ENCODE peak calls at places on chromosomes 3 and 15, in seven cellular contexts. T is COLO829, P is AG04449, K is EL, X is putamen, R is adrenal gland, U is Daoy. W is an unnamed sample.

GRCh38 chr15:82995076-82995475 is 9.1 kb downstream of the RAMAC start:
- DNase-seq in T (no peak), P (no peak), K (no peak), X (no peak), R (no peak), U (no peak), W (no peak)

GRCh38 chr3:49124203-49124602 is 3.6 kb upstream of the USP19 start:
- DNase-seq in T (no peak), P (no peak), K (no peak), X (no peak), R (no peak), U (no peak), W (no peak)

GRCh38 chr3:188821998-188822397 is 349.8 kb upstream of the TPRG1 start:
- DNase-seq in T (no peak), P (no peak), K (no peak), X (peak), R (no peak), U (no peak), W (no peak)

GRCh38 chr3:52794612-52795099 is at the start of gene ITIH3:
- DNase-seq in T (no peak), P (no peak), K (no peak), X (no peak), R (no peak), U (no peak), W (no peak)

GRCh38 chr3:29171583-29171990 is 109.3 kb upstream of the RBMS3 start:
- DNase-seq in T (peak), P (no peak), K (peak), X (no peak), R (no peak), U (no peak), W (no peak)

GRCh38 chr3:196207159-196207832 is 3.9 kb downstream of the ZDHHC19 start:
- DNase-seq in T (no peak), P (no peak), K (no peak), X (no peak), R (peak), U (no peak), W (no peak)

GRCh38 chr15:38603271-38603670 is 38.7 kb upstream of the RASGRP1 start:
- DNase-seq in T (no peak), P (no peak), K (no peak), X (no peak), R (no peak), U (no peak), W (no peak)

GRCh38 chr15:73909616-73910015 is 16.6 kb upstream of the LOXL1 start:
- DNase-seq in T (no peak), P (no peak), K (no peak), X (no peak), R (no peak), U (no peak), W (no peak)

GRCh38 chr15:73369073-73369694 is 426 bp upstream of the HCN4 start:
- DNase-seq in T (no peak), P (no peak), K (no peak), X (no peak), R (no peak), U (peak), W (no peak)

GRCh38 chr15:90496791-90497190 is 32.9 kb upstream of the CRTC3 start:
- DNase-seq in T (no peak), P (no peak), K (no peak), X (no peak), R (no peak), U (no peak), W (no peak)

GRCh38 chr3:63689285-63689684 is 36.8 kb downstream of the SNTN start:
- DNase-seq in T (no peak), P (no peak), K (no peak), X (no peak), R (no peak), U (no peak), W (no peak)

GRCh38 chr3:27728195-27729087 is 6.3 kb upstream of the EOMES start:
- DNase-seq in T (no peak), P (no peak), K (peak), X (no peak), R (no peak), U (peak), W (no peak)

GRCh38 chr3:8610961-8611360 is 33.6 kb downstream of the SSUH2 start:
- DNase-seq in T (no peak), P (no peak), K (no peak), X (no peak), R (no peak), U (no peak), W (no peak)

GRCh38 chr3:87359807-87360206 is 83.4 kb upstream of the POU1F1 start:
- DNase-seq in T (no peak), P (no peak), K (no peak), X (no peak), R (no peak), U (no peak), W (no peak)

GRCh38 chr3:14122301-14122700 is 2.4 kb downstream of the CHCHD4 start:
- DNase-seq in T (no peak), P (no peak), K (no peak), X (no peak), R (no peak), U (no peak), W (no peak)

GRCh38 chr3:34650131-34650530 is 851.7 kb downstream of the PDCD6IP start:
- DNase-seq in T (no peak), P (no peak), K (no peak), X (no peak), R (no peak), U (no peak), W (no peak)

GRCh38 chr15:84764585-84764984 is 16.2 kb downstream of the ZNF592 start:
- DNase-seq in T (no peak), P (no peak), K (no peak), X (no peak), R (no peak), U (no peak), W (no peak)

GRCh38 chr3:50267280-50267913 is 1.6 kb upstream of the SEMA3B start:
- DNase-seq in T (no peak), P (no peak), K (no peak), X (peak), R (no peak), U (no peak), W (no peak)

GRCh38 chr3:76405196-76405595 is 619.8 kb upstream of the ZNF717 start:
- DNase-seq in T (no peak), P (no peak), K (peak), X (no peak), R (no peak), U (no peak), W (no peak)

GRCh38 chr3:138426211-138426610 is 8.2 kb upstream of the ESYT3 start:
- DNase-seq in T (no peak), P (no peak), K (peak), X (no peak), R (no peak), U (no peak), W (no peak)

GRCh38 chr3:87595798-87596197 is 319.4 kb upstream of the POU1F1 start:
- DNase-seq in T (no peak), P (no peak), K (no peak), X (no peak), R (no peak), U (no peak), W (no peak)

GRCh38 chr15:98803228-98804056 is 155.1 kb downstream of the IGF1R start:
- DNase-seq in T (no peak), P (no peak), K (peak), X (no peak), R (no peak), U (peak), W (no peak)

GRCh38 chr3:179454887-179455286 is 3.6 kb upstream of the GNB4 start:
- DNase-seq in T (no peak), P (no peak), K (no peak), X (no peak), R (no peak), U (no peak), W (no peak)

GRCh38 chr3:57268416-57268815 is 24.1 kb downstream of the ASB14 start:
- DNase-seq in T (no peak), P (no peak), K (no peak), X (no peak), R (no peak), U (no peak), W (no peak)

GRCh38 chr15:78108300-78109084 is 16.1 kb downstream of the SH2D7 start:
- DNase-seq in T (peak), P (no peak), K (peak), X (peak), R (peak), U (peak), W (peak)

GRCh38 chr3:129343643-129344360 is 65.1 kb downstream of the HMCES start:
- DNase-seq in T (no peak), P (no peak), K (peak), X (no peak), R (peak), U (peak), W (no peak)

GRCh38 chr15:67784057-67784781 is 41.1 kb upstream of the SKOR1 start:
- DNase-seq in T (no peak), P (no peak), K (no peak), X (no peak), R (no peak), U (no peak), W (no peak)

GRCh38 chr3:127667119-127667681 is 5.6 kb upstream of the ABTB1 start:
- DNase-seq in T (no peak), P (no peak), K (no peak), X (peak), R (no peak), U (no peak), W (no peak)

GRCh38 chr3:170196833-170197232 is 15.3 kb upstream of the PHC3 start:
- DNase-seq in T (no peak), P (no peak), K (no peak), X (no peak), R (no peak), U (peak), W (no peak)

GRCh38 chr3:35592589-35593295 is 46.6 kb upstream of the ARPP21 start:
- DNase-seq in T (no peak), P (no peak), K (no peak), X (no peak), R (no peak), U (no peak), W (no peak)

GRCh38 chr15:63221346-63221745 is 31.9 kb downstream of the RAB8B start:
- DNase-seq in T (no peak), P (no peak), K (peak), X (no peak), R (peak), U (no peak), W (no peak)

GRCh38 chr3:65005481-65005880 is 317.7 kb upstream of the ADAMTS9 start:
- DNase-seq in T (no peak), P (no peak), K (peak), X (no peak), R (no peak), U (peak), W (no peak)

GRCh38 chr3:118077332-118077731 is 957.3 kb downstream of the IGSF11 start:
- DNase-seq in T (no peak), P (no peak), K (no peak), X (no peak), R (no peak), U (no peak), W (no peak)

GRCh38 chr3:161332792-161333191 is 38.5 kb downstream of the SPTSSB start:
- DNase-seq in T (no peak), P (no peak), K (no peak), X (no peak), R (no peak), U (no peak), W (no peak)

GRCh38 chr3:139601191-139601961 is 61.8 kb upstream of the RBP1 start:
- DNase-seq in T (no peak), P (no peak), K (no peak), X (no peak), R (no peak), U (no peak), W (no peak)

GRCh38 chr3:4814302-4814903 is 164.8 kb upstream of the BHLHE40 start:
- DNase-seq in T (no peak), P (no peak), K (no peak), X (peak), R (peak), U (peak), W (no peak)

GRCh38 chr3:109548192-109548938 is 211.0 kb upstream of the DPPA4 start:
- DNase-seq in T (no peak), P (no peak), K (peak), X (no peak), R (no peak), U (no peak), W (no peak)

W was measured in activated T-helper 1 cell treated with anti-CD3 and anti-CD28 coated beads, Interleukin-2, amount 50 U/mL, for 16 hours.